ENCODE peak calls at places on chromosomes 11 and 22, in seven cellular contexts. G is PC-9, V is prostate gland, O is body of pancreas, J is tibial artery, B is WERI-Rb-1, L is testis. N is an unnamed sample.

GRCh38 chr22:32389685-32390084 is 22.4 kb downstream of the RTCB start:
- DNase-seq in B (peak; percentile 26), G (no peak), J (no peak), O (no peak), L (peak; percentile 33), V (no peak), N (peak; percentile 59)

GRCh38 chr22:22655452-22656108 is 11.2 kb downstream of the GGTLC2 start:
- DNase-seq in L (no peak), G (no peak), V (no peak), B (no peak), O (no peak), J (no peak), N (no peak)

GRCh38 chr22:30265851-30266444 is 703 bp downstream of the OSM start:
- DNase-seq in B (no peak), G (no peak), V (no peak), O (no peak), L (no peak), J (peak; percentile 82), N (peak; percentile 66)

GRCh38 chr11:75145972-75146519 is 4.9 kb upstream of the SLCO2B1 start:
- DNase-seq in O (no peak), J (no peak), G (no peak), B (no peak), V (no peak), L (no peak), N (no peak)

GRCh38 chr11:3867209-3868071 is 12.0 kb downstream of the STIM1 start:
- DNase-seq in V (no peak), J (no peak), B (no peak), G (no peak), L (peak; percentile 58), O (peak; percentile 54), N (no peak)

GRCh38 chr22:46065733-46066454 is 84.4 kb upstream of the PPARA start:
- DNase-seq in V (no peak), L (no peak), O (no peak), G (no peak), B (no peak), J (no peak), N (no peak)

GRCh38 chr11:57357827-57358226 is 19.7 kb downstream of the P2RX3 start:
- DNase-seq in V (no peak), J (no peak), L (peak; percentile 22), G (no peak), O (no peak), B (no peak), N (no peak)

GRCh38 chr11:89361738-89362137 is 129.4 kb downstream of the NOX4 start:
- DNase-seq in V (no peak), O (no peak), J (no peak), L (no peak), G (no peak), B (no peak), N (no peak)

GRCh38 chr11:71200761-71201160 is 51.6 kb downstream of the SHANK2 start:
- DNase-seq in O (no peak), J (no peak), G (no peak), B (no peak), L (no peak), V (no peak), N (no peak)

GRCh38 chr11:955154-956049 is 29.7 kb downstream of the AP2A2 start:
- DNase-seq in G (peak; percentile 66), B (no peak), V (peak; percentile 69), J (no peak), L (no peak), O (no peak), N (peak; percentile 48)

GRCh38 chr11:68905421-68906360 is 2.0 kb downstream of the IGHMBP2 start:
- DNase-seq in B (no peak), V (peak; percentile 28), L (no peak), J (no peak), G (peak; percentile 21), O (no peak), N (no peak)

GRCh38 chr22:35170716-35171697 is 86.3 kb upstream of the HMGXB4 start:
- DNase-seq in B (peak; percentile 62), L (no peak), O (no peak), G (no peak), V (no peak), J (no peak), N (no peak)

GRCh38 chr11:130476200-130476921 is 27.9 kb downstream of the ADAMTS15 start:
- DNase-seq in L (no peak), O (no peak), J (peak; percentile 64), B (no peak), V (no peak), G (no peak), N (peak; percentile 37)

GRCh38 chr22:49993649-49994360 is 18.8 kb downstream of the IL17REL start:
- DNase-seq in B (no peak), V (no peak), J (peak; percentile 52), G (no peak), L (no peak), O (no peak), N (no peak)

GRCh38 chr22:42132457-42132856 is 1.8 kb upstream of the CYP2D6 start:
- DNase-seq in B (no peak), L (no peak), G (no peak), O (no peak), V (no peak), J (no peak), N (peak; percentile 64)

GRCh38 chr22:50673231-50674126 is 856 bp downstream of the SHANK3 start:
- DNase-seq in J (no peak), O (no peak), B (no peak), V (no peak), L (no peak), G (no peak), N (peak; percentile 91)

GRCh38 chr11:67382481-67383136 is 9.2 kb upstream of the RAD9A start:
- DNase-seq in L (peak; percentile 86), B (peak; percentile 82), O (peak; percentile 85), V (peak; percentile 79), G (peak; percentile 84), J (peak; percentile 88), N (peak; percentile 90)

GRCh38 chr11:60950933-60951610 is 904 bp downstream of the SLC15A3 start:
- DNase-seq in G (no peak), V (no peak), L (peak; percentile 49), J (no peak), O (no peak), B (no peak), N (peak; percentile 81)

GRCh38 chr11:8168485-8169257 is at the start of gene RIC3:
- DNase-seq in L (peak; percentile 85), G (no peak), O (peak; percentile 62), B (peak; percentile 66), J (no peak), V (peak; percentile 31), N (peak; percentile 64)

DNA sequence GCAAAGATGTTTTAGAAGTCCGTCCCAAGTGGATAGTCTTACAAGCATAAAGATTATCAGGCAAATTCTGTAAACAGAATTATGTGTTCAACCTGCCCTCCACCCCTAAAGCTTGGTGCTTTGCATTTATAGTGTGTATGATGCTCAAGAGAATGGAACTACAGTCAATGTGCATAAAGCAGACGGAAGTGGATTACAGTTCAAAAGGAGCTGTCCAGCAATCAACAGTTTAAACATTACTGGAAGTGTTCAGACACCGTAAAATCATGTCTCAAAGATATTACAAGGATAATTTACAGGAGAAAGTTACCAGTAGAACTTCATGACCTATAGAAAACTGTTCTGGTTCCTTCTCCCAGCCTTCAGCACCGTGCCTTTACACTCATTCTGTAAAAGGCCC is 1.0 kb downstream of the RIC3 start:
- DNase-seq in L (no peak), G (no peak), B (no peak), V (no peak), O (no peak), J (no peak), N (no peak)
- H3K4me3 ChIP-seq in L (peak overlapping the region; percentile 76), G (no peak overlapping the region), B (peak overlapping the region; percentile 81), V (peak overlapping the region; percentile 55), O (no peak overlapping the region), J (peak overlapping the region; percentile 63), N (no peak overlapping the region)

DNA sequence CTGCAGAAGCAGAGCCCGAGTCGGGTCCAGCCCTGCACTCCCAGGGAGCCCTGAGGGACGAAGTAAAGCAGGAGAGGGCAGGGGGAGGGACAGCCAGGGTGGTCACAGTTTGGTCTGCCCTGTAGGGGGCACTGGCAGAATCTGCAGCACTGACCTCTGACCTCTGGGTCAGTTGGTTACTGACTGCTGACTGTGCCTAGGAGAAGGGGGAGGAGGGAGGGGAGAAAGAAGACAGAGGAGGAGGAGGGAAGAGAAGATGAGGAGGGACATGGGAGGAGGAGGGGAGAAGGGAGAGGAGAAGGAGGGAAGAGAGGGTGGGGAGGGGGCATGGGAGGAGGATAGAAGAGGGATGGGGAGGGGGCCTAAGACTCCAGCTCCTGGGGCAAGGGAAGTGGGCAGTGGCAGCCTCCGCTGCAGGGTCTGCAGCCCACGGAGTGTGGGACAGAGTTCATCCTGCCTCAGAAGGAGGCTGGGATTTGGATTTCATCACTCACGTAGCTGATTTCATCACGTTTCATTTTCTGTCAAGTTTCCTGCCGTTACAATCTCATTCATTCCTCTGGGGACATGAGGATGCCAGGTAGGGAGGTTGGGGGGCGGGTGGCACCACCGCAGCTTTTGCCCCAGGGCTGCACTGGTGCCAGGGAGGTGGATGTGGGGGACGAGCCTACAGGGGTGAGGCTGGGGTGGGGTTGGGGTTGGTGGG is 55.2 kb downstream of the FLRT1 start:
- DNase-seq in O (no peak), L (no peak), G (no peak), J (no peak), V (no peak), B (no peak), N (peak; percentile 63)
- H3K27me3 ChIP-seq in O (no peaks in the 10 kb centered on the region), L (no peaks in the 10 kb centered on the region), G (no peaks in the 10 kb centered on the region), J (no peaks in the 10 kb centered on the region), V (no peaks in the 10 kb centered on the region), B (no peaks in the 10 kb centered on the region), N (peaks cover 3% of the 10 kb centered on the region)

GRCh38 chr22:37659897-37660708 is 1.6 kb downstream of the PDXP start:
- DNase-seq in L (no peak), B (no peak), V (no peak), J (no peak), G (no peak), O (no peak), N (no peak)

GRCh38 chr22:37659066-37659896 is 758 bp downstream of the PDXP start:
- DNase-seq in G (no peak), B (peak; percentile 53), J (no peak), V (no peak), O (peak; percentile 57), L (peak; percentile 59), N (no peak)

GRCh38 chr22:37660709-37661045 is 2.2 kb downstream of the PDXP start:
- DNase-seq in G (no peak), L (no peak), J (no peak), O (no peak), V (no peak), B (no peak), N (no peak)

GRCh38 chr22:37662039-37662438 is 3.5 kb downstream of the PDXP start:
- DNase-seq in O (no peak), V (no peak), L (no peak), J (no peak), B (no peak), G (no peak), N (no peak)

GRCh38 chr22:37661160-37661924 is 2.8 kb downstream of the PDXP start:
- DNase-seq in O (no peak), L (peak; percentile 70), J (no peak), V (no peak), G (no peak), B (no peak), N (no peak)
- H3K4me3 ChIP-seq in O (no peak overlapping the region), L (no peak overlapping the region), J (no peak overlapping the region), V (no peak overlapping the region), G (no peak overlapping the region), B (no peak overlapping the region), N (no peak overlapping the region)

DNA sequence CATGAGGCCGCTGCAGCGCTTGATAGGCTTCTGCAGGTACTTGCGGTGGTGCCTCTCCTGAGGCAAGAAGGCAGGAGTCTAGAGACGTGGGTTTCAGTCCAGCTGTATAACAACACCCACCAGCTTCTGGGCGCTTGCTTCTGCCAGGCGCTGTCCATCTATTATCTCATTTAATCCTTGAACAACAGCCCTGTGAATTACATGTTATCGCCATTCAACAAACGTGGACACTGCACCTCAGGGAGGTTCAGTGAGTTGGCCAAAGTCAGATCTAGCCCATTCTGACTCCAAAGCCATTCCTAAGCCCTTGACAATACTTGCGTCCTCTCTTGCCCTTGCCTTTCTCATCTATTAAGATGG is 436 bp upstream of the FAM181B start:
- DNase-seq in O (no peak), L (no peak), J (no peak), G (no peak), B (no peak), V (no peak), N (no peak)
- H3K27me3 ChIP-seq in O (no peaks in the 10 kb centered on the region), L (no peaks in the 10 kb centered on the region), J (peaks cover 8% of the 10 kb centered on the region), G (no peaks in the 10 kb centered on the region), B (peaks cover 88% of the 10 kb centered on the region), V (no peaks in the 10 kb centered on the region), N (peaks cover 39% of the 10 kb centered on the region)